ENCODE peak calls at places on chromosomes 4 and X, in four cellular contexts. One of them, this sample, is unnamed.

GRCh38 chr4:8653326-8654000 is 60.9 kb downstream of the CPZ start:
- DNase-seq in AG10803: no peak
- DNase-seq in cardiac fibroblast: no peak
- DNase-seq in bronchial epithelial cell: no peak
- DNase-seq in this sample: no peak

GRCh38 chrX:151397741-151398070 is 700 bp downstream of the VMA21 start:
- DNase-seq in AG10803: no peak
- DNase-seq in cardiac fibroblast: no peak
- DNase-seq in bronchial epithelial cell: no peak
- DNase-seq in this sample: no peak

GRCh38 chr4:148015058-148015457 is 283.2 kb downstream of the ARHGAP10 start:
- DNase-seq in AG10803: no peak
- DNase-seq in cardiac fibroblast: no peak
- DNase-seq in bronchial epithelial cell: no peak
- DNase-seq in this sample: no peak

GRCh38 chr4:21447320-21448055 is 501.1 kb downstream of the KCNIP4 start:
- DNase-seq in bronchial epithelial cell: peak
- DNase-seq in AG10803: no peak
- DNase-seq in cardiac fibroblast: no peak
- DNase-seq in this sample: no peak

GRCh38 chr4:89640620-89641366 is 196.2 kb downstream of the SNCA start:
- DNase-seq in bronchial epithelial cell: peak
- DNase-seq in cardiac fibroblast: peak
- DNase-seq in AG10803: peak
- DNase-seq in this sample: peak

GRCh38 chr4:1001561-1002130 is 8.4 kb upstream of the SLC26A1 start:
- DNase-seq in AG10803: no peak
- DNase-seq in cardiac fibroblast: no peak
- DNase-seq in bronchial epithelial cell: no peak
- DNase-seq in this sample: no peak

GRCh38 chr4:112230879-112231778 is 458 bp upstream of the AP1AR start:
- DNase-seq in AG10803: peak
- DNase-seq in bronchial epithelial cell: peak
- DNase-seq in cardiac fibroblast: peak
- DNase-seq in this sample: peak

GRCh38 chr4:74440356-74440755 is 4.6 kb upstream of the AREG start:
- DNase-seq in AG10803: no peak
- DNase-seq in bronchial epithelial cell: no peak
- DNase-seq in cardiac fibroblast: no peak
- DNase-seq in this sample: no peak

GRCh38 chr4:16250665-16251365 is 24.5 kb upstream of the TAPT1 start:
- DNase-seq in bronchial epithelial cell: peak
- DNase-seq in AG10803: no peak
- DNase-seq in cardiac fibroblast: peak
- DNase-seq in this sample: peak

GRCh38 chrX:133414399-133415275 is 652 bp downstream of the GPC4 start:
- DNase-seq in cardiac fibroblast: peak
- DNase-seq in bronchial epithelial cell: no peak
- DNase-seq in AG10803: peak
- DNase-seq in this sample: no peak

GRCh38 chr4:77293426-77293825 is 136.4 kb downstream of the CCNG2 start:
- DNase-seq in AG10803: no peak
- DNase-seq in cardiac fibroblast: no peak
- DNase-seq in bronchial epithelial cell: peak
- DNase-seq in this sample: no peak

GRCh38 chrX:34848281-34848680 is 94.3 kb upstream of the FAM47B start:
- DNase-seq in bronchial epithelial cell: peak
- DNase-seq in cardiac fibroblast: peak
- DNase-seq in AG10803: peak
- DNase-seq in this sample: peak

GRCh38 chrX:77564824-77565223 is 117.6 kb downstream of the FGF16 start:
- DNase-seq in AG10803: no peak
- DNase-seq in bronchial epithelial cell: peak
- DNase-seq in cardiac fibroblast: peak
- DNase-seq in this sample: peak

GRCh38 chrX:136168929-136169735 is 21.8 kb downstream of the FHL1 start:
- DNase-seq in bronchial epithelial cell: peak
- DNase-seq in AG10803: peak
- DNase-seq in cardiac fibroblast: peak
- DNase-seq in this sample: peak

DNA sequence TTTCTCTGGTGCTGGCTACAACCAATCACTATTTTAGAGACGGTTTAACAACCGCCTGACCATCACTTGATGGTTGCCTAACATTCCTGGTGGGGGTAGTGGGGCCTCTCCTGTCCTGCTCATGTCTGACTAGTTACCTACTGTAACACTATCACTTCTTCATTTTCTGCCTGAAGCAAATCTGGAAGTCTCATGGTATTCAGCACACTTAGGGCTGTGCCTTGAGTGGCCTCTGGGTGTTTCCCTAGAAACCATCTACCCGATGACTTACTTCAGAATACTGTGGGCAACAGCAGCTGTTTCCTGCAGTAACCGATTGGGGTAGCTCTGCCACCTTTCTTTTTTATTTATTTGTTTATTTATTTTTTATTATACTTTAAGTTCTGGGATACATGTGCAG is 880.1 kb upstream of the INTU start:
- DNase-seq in AG10803: no peak
- DNase-seq in bronchial epithelial cell: no peak
- DNase-seq in cardiac fibroblast: no peak
- DNase-seq in this sample: no peak
- TF ChIP-seq CTCF in AG10803: no peak
- TF ChIP-seq CTCF in bronchial epithelial cell: no peak
- TF ChIP-seq CTCF in cardiac fibroblast: no peak
- TF ChIP-seq CTCF in this sample: no peak

GRCh38 chr4:6892190-6892908 is 17.3 kb upstream of the TBC1D14 start:
- DNase-seq in AG10803: peak
- DNase-seq in cardiac fibroblast: peak
- DNase-seq in bronchial epithelial cell: no peak
- DNase-seq in this sample: peak
- TF ChIP-seq CTCF in AG10803: peak
- TF ChIP-seq CTCF in cardiac fibroblast: no peak
- TF ChIP-seq CTCF in bronchial epithelial cell: peak
- TF ChIP-seq CTCF in this sample: peak

DNA sequence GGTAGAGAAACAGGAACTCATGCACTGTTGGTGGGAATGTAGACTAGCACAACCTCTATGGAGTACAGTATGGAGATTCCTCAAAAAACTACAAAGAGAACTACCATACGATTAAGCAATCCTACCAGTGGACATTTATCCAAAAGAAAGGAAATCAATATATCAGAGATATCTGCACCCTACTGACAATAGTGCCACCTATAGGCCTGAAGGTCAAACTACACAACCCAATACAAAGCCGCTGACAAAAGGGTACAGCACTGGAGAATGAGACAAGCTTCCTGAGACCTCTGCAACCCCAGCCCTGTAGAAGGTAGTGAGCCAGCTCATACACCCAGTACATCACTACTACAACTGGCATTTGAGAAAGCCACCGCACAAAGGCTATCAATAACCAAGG is 67.1 kb downstream of the CBR4 start:
- DNase-seq in bronchial epithelial cell: no peak
- DNase-seq in cardiac fibroblast: peak
- DNase-seq in AG10803: no peak
- DNase-seq in this sample: no peak
- TF ChIP-seq CTCF in bronchial epithelial cell: peak
- TF ChIP-seq CTCF in cardiac fibroblast: peak
- TF ChIP-seq CTCF in AG10803: peak
- TF ChIP-seq CTCF in this sample: peak

GRCh38 chr4:122827899-122828601 is 1.4 kb downstream of the FGF2 start:
- DNase-seq in AG10803: peak
- DNase-seq in bronchial epithelial cell: peak
- DNase-seq in cardiac fibroblast: peak
- DNase-seq in this sample: peak
- TF ChIP-seq CTCF in AG10803: peak
- TF ChIP-seq CTCF in bronchial epithelial cell: no peak
- TF ChIP-seq CTCF in cardiac fibroblast: peak
- TF ChIP-seq CTCF in this sample: peak

GRCh38 chrX:80816051-80816450 is 6.4 kb upstream of the BRWD3 start:
- DNase-seq in cardiac fibroblast: no peak
- DNase-seq in bronchial epithelial cell: no peak
- DNase-seq in AG10803: no peak
- DNase-seq in this sample: no peak

GRCh38 chrX:80810365-80810978 is 795 bp upstream of the BRWD3 start:
- DNase-seq in bronchial epithelial cell: no peak
- DNase-seq in cardiac fibroblast: no peak
- DNase-seq in AG10803: peak
- DNase-seq in this sample: peak

GRCh38 chrX:80808854-80809493 is 703 bp downstream of the BRWD3 start:
- DNase-seq in bronchial epithelial cell: peak
- DNase-seq in AG10803: peak
- DNase-seq in cardiac fibroblast: peak
- DNase-seq in this sample: no peak

GRCh38 chrX:80808160-80808735 is 1.4 kb downstream of the BRWD3 start:
- DNase-seq in bronchial epithelial cell: peak
- DNase-seq in AG10803: peak
- DNase-seq in cardiac fibroblast: peak
- DNase-seq in this sample: peak

DNA sequence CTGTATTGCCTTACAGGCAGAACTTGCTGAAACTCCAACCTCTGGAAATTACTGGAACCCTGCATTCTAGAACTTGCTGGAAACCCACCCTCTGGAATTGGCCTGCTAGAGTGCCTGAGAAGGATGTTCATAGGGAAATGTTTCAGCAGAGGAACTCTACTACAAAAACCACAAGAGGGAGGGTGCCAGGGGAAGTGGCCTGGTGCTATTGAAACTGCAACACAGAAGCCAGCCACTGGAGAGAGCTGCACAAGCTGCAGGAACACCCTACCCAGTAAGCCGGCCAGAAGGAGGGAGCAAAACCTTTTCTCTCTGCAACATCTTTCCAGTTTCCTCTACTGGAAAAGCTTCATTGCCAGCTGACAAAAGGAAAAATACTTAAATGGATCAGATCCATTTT is 2.5 kb upstream of the BRWD3 start:
- DNase-seq in cardiac fibroblast: peak
- DNase-seq in bronchial epithelial cell: no peak
- DNase-seq in AG10803: peak
- DNase-seq in this sample: peak
- TF ChIP-seq CTCF in cardiac fibroblast: peak
- TF ChIP-seq CTCF in bronchial epithelial cell: no peak
- TF ChIP-seq CTCF in AG10803: peak
- TF ChIP-seq CTCF in this sample: peak